ENCODE peak calls at places on chromosomes 7 and 10, in six cellular contexts. One of them, this sample, is unnamed.
A peak's percentile ranks its signal among the peaks of the same experiment; 100 is the strongest.

GRCh38 chr7:45347804-45348203 is 190.2 kb downstream of the RAMP3 start:
- DNase-seq in GM23338: no peak
- DNase-seq in fibroblast of lung: peak; percentile 7
- DNase-seq in PC-3: peak; percentile 80
- DNase-seq in astrocyte: peak; percentile 4
- DNase-seq in endothelial cell of umbilical vein: no peak
- DNase-seq in this sample: peak; percentile 73

GRCh38 chr7:116259821-116260440 is 49.6 kb downstream of the TES start:
- DNase-seq in GM23338: no peak
- DNase-seq in fibroblast of lung: peak; percentile 88
- DNase-seq in PC-3: peak; percentile 85
- DNase-seq in astrocyte: peak; percentile 85
- DNase-seq in endothelial cell of umbilical vein: peak; percentile 36
- DNase-seq in this sample: peak; percentile 66

GRCh38 chr10:131653550-131654470 is 247.0 kb upstream of the PPP2R2D start:
- DNase-seq in GM23338: no peak
- DNase-seq in fibroblast of lung: no peak
- DNase-seq in PC-3: no peak
- DNase-seq in astrocyte: no peak
- DNase-seq in endothelial cell of umbilical vein: no peak
- DNase-seq in this sample: no peak

GRCh38 chr7:39428221-39428620 is 138.0 kb upstream of the YAE1 start:
- DNase-seq in GM23338: no peak
- DNase-seq in fibroblast of lung: peak; percentile 78
- DNase-seq in PC-3: peak; percentile 78
- DNase-seq in astrocyte: peak; percentile 67
- DNase-seq in endothelial cell of umbilical vein: peak; percentile 29
- DNase-seq in this sample: no peak

GRCh38 chr7:117250801-117251200 is 72.1 kb downstream of the WNT2 start:
- DNase-seq in GM23338: no peak
- DNase-seq in fibroblast of lung: peak; percentile 75
- DNase-seq in PC-3: no peak
- DNase-seq in astrocyte: peak; percentile 71
- DNase-seq in endothelial cell of umbilical vein: no peak
- DNase-seq in this sample: no peak

GRCh38 chr10:94061026-94061425 is 67.3 kb downstream of the PLCE1 start:
- DNase-seq in GM23338: no peak
- DNase-seq in fibroblast of lung: no peak
- DNase-seq in PC-3: no peak
- DNase-seq in astrocyte: no peak
- DNase-seq in endothelial cell of umbilical vein: no peak
- DNase-seq in this sample: no peak

GRCh38 chr10:104331208-104331838 is 6.9 kb downstream of the ITPRIP start:
- DNase-seq in GM23338: peak; percentile 55
- DNase-seq in fibroblast of lung: peak; percentile 81
- DNase-seq in PC-3: peak; percentile 87
- DNase-seq in astrocyte: peak; percentile 77
- DNase-seq in endothelial cell of umbilical vein: peak; percentile 95
- DNase-seq in this sample: peak; percentile 85

GRCh38 chr10:103816431-103816830 is 38.9 kb downstream of the SH3PXD2A start:
- DNase-seq in GM23338: no peak
- DNase-seq in fibroblast of lung: peak; percentile 75
- DNase-seq in PC-3: peak; percentile 48
- DNase-seq in astrocyte: peak; percentile 60
- DNase-seq in endothelial cell of umbilical vein: no peak
- DNase-seq in this sample: no peak

GRCh38 chr10:131381576-131381975 is 70.1 kb upstream of the TCERG1L start:
- DNase-seq in GM23338: no peak
- DNase-seq in fibroblast of lung: no peak
- DNase-seq in PC-3: no peak
- DNase-seq in astrocyte: no peak
- DNase-seq in endothelial cell of umbilical vein: no peak
- DNase-seq in this sample: no peak

GRCh38 chr7:2299853-2300512 is 14.3 kb downstream of the SNX8 start:
- DNase-seq in GM23338: no peak
- DNase-seq in fibroblast of lung: no peak
- DNase-seq in PC-3: no peak
- DNase-seq in astrocyte: no peak
- DNase-seq in endothelial cell of umbilical vein: peak; percentile 48
- DNase-seq in this sample: no peak

GRCh38 chr7:43872401-43873165 is 3.3 kb upstream of the MRPS24 start:
- DNase-seq in GM23338: no peak
- DNase-seq in fibroblast of lung: peak; percentile 87
- DNase-seq in PC-3: peak; percentile 91
- DNase-seq in astrocyte: peak; percentile 85
- DNase-seq in endothelial cell of umbilical vein: no peak
- DNase-seq in this sample: no peak

GRCh38 chr7:135152447-135152846 is 4.6 kb downstream of the TMEM140 start:
- DNase-seq in GM23338: no peak
- DNase-seq in fibroblast of lung: no peak
- DNase-seq in PC-3: no peak
- DNase-seq in astrocyte: no peak
- DNase-seq in endothelial cell of umbilical vein: no peak
- DNase-seq in this sample: no peak

GRCh38 chr7:90655566-90655965 is 59.4 kb downstream of the CDK14 start:
- DNase-seq in GM23338: no peak
- DNase-seq in fibroblast of lung: peak; percentile 97
- DNase-seq in PC-3: peak; percentile 82
- DNase-seq in astrocyte: peak; percentile 96
- DNase-seq in endothelial cell of umbilical vein: peak; percentile 85
- DNase-seq in this sample: peak; percentile 63

GRCh38 chr10:94397549-94398370 is 4.6 kb upstream of the TBC1D12 start:
- DNase-seq in GM23338: peak; percentile 28
- DNase-seq in fibroblast of lung: peak; percentile 72
- DNase-seq in PC-3: peak; percentile 20
- DNase-seq in astrocyte: peak; percentile 65
- DNase-seq in endothelial cell of umbilical vein: no peak
- DNase-seq in this sample: peak; percentile 60

GRCh38 chr7:44808914-44809393 is 12.5 kb downstream of the PPIA start:
- DNase-seq in GM23338: no peak
- DNase-seq in fibroblast of lung: no peak
- DNase-seq in PC-3: no peak
- DNase-seq in astrocyte: no peak
- DNase-seq in endothelial cell of umbilical vein: no peak
- DNase-seq in this sample: no peak

GRCh38 chr7:105664816-105665525 is 83.7 kb upstream of the EFCAB10 start:
- DNase-seq in GM23338: peak; percentile 76
- DNase-seq in fibroblast of lung: peak; percentile 26
- DNase-seq in PC-3: peak; percentile 73
- DNase-seq in astrocyte: peak; percentile 12
- DNase-seq in endothelial cell of umbilical vein: peak; percentile 40
- DNase-seq in this sample: peak; percentile 92

GRCh38 chr10:98404571-98405396 is 10.2 kb downstream of the PYROXD2 start:
- DNase-seq in GM23338: no peak
- DNase-seq in fibroblast of lung: peak; percentile 76
- DNase-seq in PC-3: peak; percentile 76
- DNase-seq in astrocyte: peak; percentile 75
- DNase-seq in endothelial cell of umbilical vein: no peak
- DNase-seq in this sample: peak; percentile 23

GRCh38 chr10:78727728-78728127 is 341.0 kb upstream of the ZMIZ1 start:
- DNase-seq in GM23338: no peak
- DNase-seq in fibroblast of lung: no peak
- DNase-seq in PC-3: no peak
- DNase-seq in astrocyte: no peak
- DNase-seq in endothelial cell of umbilical vein: no peak
- DNase-seq in this sample: no peak

GRCh38 chr10:132115736-132116135 is 50.0 kb downstream of the JAKMIP3 start:
- DNase-seq in GM23338: no peak
- DNase-seq in fibroblast of lung: peak; percentile 6
- DNase-seq in PC-3: no peak
- DNase-seq in astrocyte: no peak
- DNase-seq in endothelial cell of umbilical vein: no peak
- DNase-seq in this sample: no peak

GRCh38 chr10:91284486-91285090 is 64.1 kb downstream of the PCGF5 start:
- DNase-seq in GM23338: peak; percentile 47
- DNase-seq in fibroblast of lung: no peak
- DNase-seq in PC-3: no peak
- DNase-seq in astrocyte: no peak
- DNase-seq in endothelial cell of umbilical vein: no peak
- DNase-seq in this sample: no peak

GRCh38 chr7:101206665-101207042 is 5.8 kb upstream of the MOGAT3 start:
- DNase-seq in GM23338: no peak
- DNase-seq in fibroblast of lung: no peak
- DNase-seq in PC-3: no peak
- DNase-seq in astrocyte: no peak
- DNase-seq in endothelial cell of umbilical vein: no peak
- DNase-seq in this sample: no peak

GRCh38 chr10:130805635-130806030 is 505.9 kb downstream of the TCERG1L start:
- DNase-seq in GM23338: no peak
- DNase-seq in fibroblast of lung: no peak
- DNase-seq in PC-3: no peak
- DNase-seq in astrocyte: no peak
- DNase-seq in endothelial cell of umbilical vein: no peak
- DNase-seq in this sample: no peak

GRCh38 chr7:25897261-25897782 is 254.7 kb upstream of the NFE2L3 start:
- DNase-seq in GM23338: peak; percentile 14
- DNase-seq in fibroblast of lung: no peak
- DNase-seq in PC-3: no peak
- DNase-seq in astrocyte: no peak
- DNase-seq in endothelial cell of umbilical vein: no peak
- DNase-seq in this sample: peak; percentile 19

GRCh38 chr10:127736915-127737562 is at the start of gene FOXI2:
- DNase-seq in GM23338: peak; percentile 90
- DNase-seq in fibroblast of lung: no peak
- DNase-seq in PC-3: no peak
- DNase-seq in astrocyte: no peak
- DNase-seq in endothelial cell of umbilical vein: no peak
- DNase-seq in this sample: no peak

GRCh38 chr7:144439717-144440116 is 36.2 kb upstream of the NOBOX start:
- DNase-seq in GM23338: no peak
- DNase-seq in fibroblast of lung: no peak
- DNase-seq in PC-3: no peak
- DNase-seq in astrocyte: no peak
- DNase-seq in endothelial cell of umbilical vein: no peak
- DNase-seq in this sample: no peak

GRCh38 chr7:34672430-34672829 is 14.4 kb downstream of the NPSR1 start:
- DNase-seq in GM23338: no peak
- DNase-seq in fibroblast of lung: peak; percentile 74
- DNase-seq in PC-3: peak; percentile 83
- DNase-seq in astrocyte: peak; percentile 67
- DNase-seq in endothelial cell of umbilical vein: peak; percentile 25
- DNase-seq in this sample: no peak

GRCh38 chr7:741191-741671 is 14.2 kb upstream of the PRKAR1B start:
- DNase-seq in GM23338: no peak
- DNase-seq in fibroblast of lung: no peak
- DNase-seq in PC-3: no peak
- DNase-seq in astrocyte: no peak
- DNase-seq in endothelial cell of umbilical vein: no peak
- DNase-seq in this sample: no peak

GRCh38 chr7:63876707-63877322 is 121.8 kb upstream of the ZNF722 start:
- DNase-seq in GM23338: peak; percentile 0
- DNase-seq in fibroblast of lung: no peak
- DNase-seq in PC-3: no peak
- DNase-seq in astrocyte: no peak
- DNase-seq in endothelial cell of umbilical vein: no peak
- DNase-seq in this sample: no peak

GRCh38 chr7:157077986-157078644 is 60.6 kb upstream of the UBE3C start:
- DNase-seq in GM23338: peak; percentile 71
- DNase-seq in fibroblast of lung: peak; percentile 7
- DNase-seq in PC-3: no peak
- DNase-seq in astrocyte: peak; percentile 4
- DNase-seq in endothelial cell of umbilical vein: no peak
- DNase-seq in this sample: no peak
- TF ChIP-seq EZH2 in GM23338: no peak
- TF ChIP-seq EZH2 in fibroblast of lung: no peak
- TF ChIP-seq EZH2 in PC-3: no peak
- TF ChIP-seq EZH2 in astrocyte: no peak
- TF ChIP-seq EZH2 in endothelial cell of umbilical vein: no peak
- TF ChIP-seq EZH2 in this sample: no peak

GRCh38 chr7:37674534-37674933 is 9.0 kb upstream of the GPR141 start:
- DNase-seq in GM23338: no peak
- DNase-seq in fibroblast of lung: no peak
- DNase-seq in PC-3: no peak
- DNase-seq in astrocyte: no peak
- DNase-seq in endothelial cell of umbilical vein: no peak
- DNase-seq in this sample: no peak
- H3K27ac ChIP-seq in GM23338: no peak overlapping the region
- H3K27ac ChIP-seq in fibroblast of lung: no peak overlapping the region
- H3K27ac ChIP-seq in PC-3: no peak overlapping the region
- H3K27ac ChIP-seq in astrocyte: no peak overlapping the region
- H3K27ac ChIP-seq in endothelial cell of umbilical vein: no peak overlapping the region
- H3K27ac ChIP-seq in this sample: no peak overlapping the region

GRCh38 chr10:22251751-22252285 is 34.0 kb upstream of the EBLN1 start:
- DNase-seq in GM23338: peak; percentile 65
- DNase-seq in fibroblast of lung: peak; percentile 58
- DNase-seq in PC-3: peak; percentile 48
- DNase-seq in astrocyte: peak; percentile 38
- DNase-seq in endothelial cell of umbilical vein: peak; percentile 67
- DNase-seq in this sample: peak; percentile 77
- TF ChIP-seq EZH2 in GM23338: no peak
- TF ChIP-seq EZH2 in fibroblast of lung: no peak
- TF ChIP-seq EZH2 in PC-3: no peak
- TF ChIP-seq EZH2 in astrocyte: no peak
- TF ChIP-seq EZH2 in endothelial cell of umbilical vein: no peak
- TF ChIP-seq EZH2 in this sample: no peak

GRCh38 chr7:17939111-17939669 is 1.1 kb downstream of the SNX13 start:
- DNase-seq in GM23338: no peak
- DNase-seq in fibroblast of lung: peak; percentile 45
- DNase-seq in PC-3: peak; percentile 67
- DNase-seq in astrocyte: peak; percentile 41
- DNase-seq in endothelial cell of umbilical vein: peak; percentile 67
- DNase-seq in this sample: peak; percentile 14
- H3K27ac ChIP-seq in GM23338: peak overlapping the region; percentile 84
- H3K27ac ChIP-seq in fibroblast of lung: peak overlapping the region; percentile 95
- H3K27ac ChIP-seq in PC-3: peak overlapping the region; percentile 71
- H3K27ac ChIP-seq in astrocyte: peak overlapping the region; percentile 96
- H3K27ac ChIP-seq in endothelial cell of umbilical vein: peak overlapping the region; percentile 64
- H3K27ac ChIP-seq in this sample: peak overlapping the region; percentile 95

DNA sequence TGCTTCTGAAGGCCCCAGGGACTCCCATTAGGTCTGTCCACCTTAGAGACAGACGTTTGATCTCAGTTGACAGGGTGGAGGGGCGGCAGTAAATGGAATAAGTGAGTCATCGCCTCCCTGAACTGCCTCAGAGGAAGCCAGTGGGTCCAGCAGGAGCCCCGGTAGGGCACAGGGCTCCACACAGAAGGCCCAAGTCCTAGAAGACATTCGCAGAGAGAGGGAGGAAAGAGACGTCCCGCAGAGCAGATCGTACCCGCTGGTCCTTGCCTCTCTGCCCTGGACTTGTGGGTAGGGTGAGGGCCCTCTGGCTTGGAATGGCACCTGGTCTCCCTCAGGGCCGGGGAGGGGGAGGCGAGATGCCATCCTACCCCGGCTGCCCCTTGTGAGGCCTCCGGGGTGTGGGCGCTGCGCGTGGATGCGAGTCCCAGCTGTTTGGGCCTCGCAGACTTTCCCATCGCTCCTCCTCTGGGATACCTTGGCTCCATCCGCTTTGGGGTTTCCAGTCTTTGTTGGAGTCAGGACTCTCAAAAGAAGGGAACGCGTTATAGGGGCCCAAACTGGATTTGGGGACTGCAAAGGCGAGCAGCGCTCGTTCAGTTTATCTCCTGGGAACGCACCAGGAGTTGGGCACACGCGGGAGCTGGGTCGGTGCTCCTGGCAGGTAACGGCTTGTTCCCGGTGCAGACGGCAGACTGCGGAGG is 5.1 kb downstream of the TLX1 start:
- DNase-seq in GM23338: no peak
- DNase-seq in fibroblast of lung: peak; percentile 13
- DNase-seq in PC-3: peak; percentile 15
- DNase-seq in astrocyte: no peak
- DNase-seq in endothelial cell of umbilical vein: no peak
- DNase-seq in this sample: no peak
- TF ChIP-seq EZH2 in GM23338: peak; percentile 49
- TF ChIP-seq EZH2 in fibroblast of lung: peak; percentile 55
- TF ChIP-seq EZH2 in PC-3: no peak
- TF ChIP-seq EZH2 in astrocyte: peak; percentile 73
- TF ChIP-seq EZH2 in endothelial cell of umbilical vein: no peak
- TF ChIP-seq EZH2 in this sample: no peak